ENCODE peak calls at places on chromosomes 1 and 21, in ten cellular contexts. L is RWPE2; K is effector memory CD4-positive, alpha-beta T cell; O is CD8-positive, alpha-beta memory T cell; V is GM23248; P is colonic mucosa; H is suprapubic skin; C is tibial artery; E is right lobe of liver; X is uterus. Z is an unnamed sample.

GRCh38 chr1:202860744-202861419 is 28.1 kb downstream of the RABIF start:
- DNase-seq in P (peak; percentile 89), X (peak; percentile 33), O (no peak), E (peak; percentile 91), V (peak; percentile 56), C (no peak), L (no peak), H (no peak), K (no peak), Z (no peak)

GRCh38 chr1:24914226-24915069 is 15.6 kb downstream of the RUNX3 start:
- DNase-seq in X (no peak), H (no peak), E (no peak), K (no peak), O (no peak), L (no peak), V (peak; percentile 66), C (no peak), P (no peak), Z (no peak)

GRCh38 chr1:177286396-177286795 is 115.6 kb downstream of the BRINP2 start:
- DNase-seq in L (no peak), O (no peak), E (no peak), K (no peak), P (no peak), V (peak; percentile 44), X (no peak), H (no peak), C (no peak), Z (no peak)

GRCh38 chr21:34886554-34887385 is 162.3 kb downstream of the RUNX1 start:
- DNase-seq in H (no peak), L (no peak), P (peak; percentile 44), X (no peak), C (no peak), K (no peak), V (peak; percentile 50), O (no peak), E (peak; percentile 51), Z (no peak)

GRCh38 chr1:185996211-185996610 is 262.0 kb downstream of the HMCN1 start:
- DNase-seq in L (peak; percentile 74), E (no peak), H (no peak), O (no peak), X (no peak), K (no peak), P (no peak), V (peak; percentile 81), C (peak; percentile 74), Z (no peak)

GRCh38 chr1:217372251-217372970 is 258.5 kb downstream of the GPATCH2 start:
- DNase-seq in P (no peak), L (no peak), X (no peak), C (no peak), O (no peak), K (no peak), H (no peak), E (no peak), V (no peak), Z (no peak)

GRCh38 chr1:236741757-236742156 is 53.3 kb upstream of the MTR start:
- DNase-seq in E (no peak), K (no peak), P (no peak), X (no peak), H (no peak), C (no peak), O (no peak), V (no peak), L (no peak), Z (no peak)

GRCh38 chr21:28615276-28615675 is 377.4 kb downstream of the LTN1 start:
- DNase-seq in K (no peak), O (no peak), C (no peak), P (no peak), H (no peak), E (no peak), X (no peak), L (no peak), V (peak; percentile 73), Z (no peak)

GRCh38 chr21:45575993-45576837 is 34.0 kb upstream of the SLC19A1 start:
- DNase-seq in C (peak; percentile 54), V (no peak), O (no peak), L (no peak), H (peak; percentile 70), K (no peak), P (no peak), X (no peak), E (peak; percentile 38), Z (no peak)

GRCh38 chr1:18077657-18078215 is 29.9 kb upstream of the IGSF21 start:
- DNase-seq in H (no peak), K (no peak), X (no peak), V (no peak), E (no peak), P (no peak), L (no peak), C (no peak), O (no peak), Z (no peak)

GRCh38 chr1:17606826-17607440 is 67.4 kb downstream of the ARHGEF10L start:
- DNase-seq in X (peak; percentile 72), O (no peak), V (peak; percentile 77), L (no peak), E (no peak), K (no peak), P (peak; percentile 81), C (peak; percentile 88), H (no peak), Z (peak; percentile 43)

GRCh38 chr1:153513023-153513422 is 22.8 kb downstream of the S100A6 start:
- DNase-seq in E (peak; percentile 42), H (peak; percentile 60), P (no peak), C (no peak), V (no peak), O (no peak), L (no peak), X (no peak), K (no peak), Z (no peak)

GRCh38 chr1:153532769-153533599 is 2.8 kb downstream of the S100A6 start:
- DNase-seq in X (peak; percentile 92), E (no peak), O (peak; percentile 70), C (peak; percentile 95), K (peak; percentile 54), P (peak; percentile 95), L (no peak), V (peak; percentile 93), H (peak; percentile 95), Z (no peak)

GRCh38 chr1:19203440-19203839 is 6.6 kb downstream of the UBR4 start:
- DNase-seq in H (no peak), E (no peak), X (no peak), C (no peak), P (no peak), V (peak; percentile 95), K (no peak), O (no peak), L (no peak), Z (peak; percentile 56)

GRCh38 chr1:200646515-200646914 is 23.2 kb downstream of the DDX59 start:
- DNase-seq in X (no peak), O (no peak), E (no peak), P (no peak), V (no peak), L (no peak), C (no peak), K (no peak), H (no peak), Z (no peak)
- H3K4me1 ChIP-seq in X (no peaks in the 10 kb centered on the region), O (no peaks in the 10 kb centered on the region), E (no peaks in the 10 kb centered on the region), P (no peaks in the 10 kb centered on the region), V (no peaks in the 10 kb centered on the region), L (peaks cover 6% of the 10 kb centered on the region), C (no peaks in the 10 kb centered on the region), K (no peaks in the 10 kb centered on the region), H (peaks cover 7% of the 10 kb centered on the region), Z (no peaks in the 10 kb centered on the region)

GRCh38 chr1:228417061-228417460 is 400 bp upstream of the TRIM17 start:
- DNase-seq in P (no peak), K (no peak), C (no peak), X (no peak), O (no peak), L (no peak), H (no peak), V (no peak), E (no peak), Z (no peak)
- H3K4me1 ChIP-seq in P (peaks cover 5% of the 10 kb centered on the region), K (peaks cover 19% of the 10 kb centered on the region), C (no peaks in the 10 kb centered on the region), X (peaks cover 11% of the 10 kb centered on the region), O (peaks cover 20% of the 10 kb centered on the region), L (peaks cover 10% of the 10 kb centered on the region), H (peaks cover 27% of the 10 kb centered on the region), V (peaks cover 5% of the 10 kb centered on the region), E (no peaks in the 10 kb centered on the region), Z (peaks cover 6% of the 10 kb centered on the region)

GRCh38 chr1:159914252-159915018 is 10.9 kb downstream of the TAGLN2 start:
- DNase-seq in E (no peak), C (no peak), O (no peak), V (no peak), P (no peak), K (no peak), L (peak; percentile 11), X (no peak), H (no peak), Z (no peak)

GRCh38 chr1:159909381-159909780 is 9.4 kb upstream of the CFAP45 start:
- DNase-seq in P (no peak), E (no peak), X (no peak), O (no peak), K (no peak), H (no peak), C (no peak), L (no peak), V (no peak), Z (no peak)

GRCh38 chr1:159908255-159908905 is 8.4 kb upstream of the CFAP45 start:
- DNase-seq in X (no peak), H (no peak), L (no peak), E (no peak), P (no peak), O (no peak), V (no peak), K (no peak), C (no peak), Z (no peak)

GRCh38 chr1:159913451-159914192 is 11.7 kb downstream of the TAGLN2 start:
- DNase-seq in L (no peak), K (no peak), X (no peak), C (no peak), P (peak; percentile 68), O (no peak), H (no peak), E (no peak), V (no peak), Z (no peak)

DNA sequence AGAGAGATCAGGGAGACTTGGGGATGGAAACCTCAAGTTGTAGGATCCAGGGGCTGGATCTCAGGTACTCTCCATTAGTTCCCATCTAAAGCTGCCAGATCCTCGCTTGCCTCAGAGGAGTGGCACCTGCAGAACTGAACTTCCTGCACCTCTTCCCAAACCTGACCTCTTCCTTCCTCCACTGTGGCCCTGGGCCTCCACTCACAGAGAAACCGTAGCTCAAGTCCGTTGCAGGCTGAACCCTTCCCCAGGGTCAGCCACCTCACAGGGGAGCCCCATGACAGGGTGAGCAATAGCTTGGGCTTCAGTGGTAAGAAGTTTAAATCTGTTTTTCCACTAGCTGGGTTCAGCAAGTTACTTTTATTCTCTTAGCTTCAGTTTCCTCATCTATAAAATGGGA is 11.7 kb upstream of the CFAP45 start:
- DNase-seq in E (no peak), L (no peak), H (no peak), C (no peak), X (no peak), P (no peak), O (no peak), K (no peak), V (no peak), Z (no peak)
- H3K4me1 ChIP-seq in E (no peaks in the 10 kb centered on the region), L (peaks cover 38% of the 10 kb centered on the region), H (peaks cover 61% of the 10 kb centered on the region), C (no peaks in the 10 kb centered on the region), X (no peaks in the 10 kb centered on the region), P (no peaks in the 10 kb centered on the region), O (peaks cover 47% of the 10 kb centered on the region), K (peaks cover 41% of the 10 kb centered on the region), V (peaks cover 46% of the 10 kb centered on the region), Z (peaks cover 34% of the 10 kb centered on the region)

DNA sequence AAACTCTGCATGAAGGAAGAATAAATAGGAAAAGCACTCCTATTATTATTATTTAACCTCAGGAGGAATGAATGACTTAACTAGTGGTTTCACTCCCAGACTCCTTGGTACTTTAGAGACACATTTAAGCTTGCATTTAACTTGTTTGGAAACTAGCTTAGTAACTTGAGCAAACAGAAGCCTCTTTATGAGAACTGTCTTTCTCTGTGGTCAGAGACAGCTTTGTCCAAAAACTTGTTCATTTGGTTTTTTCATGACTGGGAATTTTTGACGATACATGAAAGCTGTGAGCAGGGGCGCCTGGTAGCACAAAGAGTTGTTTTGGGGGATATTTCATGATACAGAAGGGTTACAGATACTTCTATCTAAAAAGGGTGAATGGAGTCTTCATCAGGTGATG is 33.6 kb upstream of the VTCN1 start:
- DNase-seq in E (no peak), X (no peak), C (no peak), V (no peak), P (no peak), L (no peak), H (no peak), K (no peak), O (no peak), Z (no peak)
- H3K4me1 ChIP-seq in E (no peaks in the 10 kb centered on the region), X (no peaks in the 10 kb centered on the region), C (no peaks in the 10 kb centered on the region), V (no peaks in the 10 kb centered on the region), P (no peaks in the 10 kb centered on the region), L (no peaks in the 10 kb centered on the region), H (no peaks in the 10 kb centered on the region), K (no peaks in the 10 kb centered on the region), O (no peaks in the 10 kb centered on the region), Z (no peaks in the 10 kb centered on the region)